ENCODE peak calls at places on chromosomes 1 and 21, in six cellular contexts. One of them, this sample, is unnamed.
A peak's percentile ranks its signal among the peaks of the same experiment; 100 is the strongest.

GRCh38 chr1:89911186-89911976 is 83.5 kb upstream of the ZNF326 start:
- DNase-seq in K562: no peak
- DNase-seq in right cardiac atrium: no peak
- DNase-seq in PC-3: no peak
- DNase-seq in Ammon's horn: no peak
- DNase-seq in activated naive CD4-positive, alpha-beta T cell treated with Interleukin-2 at 50 U/mL for 16 hours: no peak
- DNase-seq in this sample: no peak

GRCh38 chr1:44507490-44508396 is 102.7 kb downstream of the RNF220 start:
- DNase-seq in K562: no peak
- DNase-seq in right cardiac atrium: no peak
- DNase-seq in PC-3: no peak
- DNase-seq in Ammon's horn: peak; percentile 96
- DNase-seq in activated naive CD4-positive, alpha-beta T cell treated with Interleukin-2 at 50 U/mL for 16 hours: no peak
- DNase-seq in this sample: peak; percentile 97

GRCh38 chr1:54255026-54255425 is 55.1 kb downstream of the MRPL37 start:
- DNase-seq in K562: no peak
- DNase-seq in right cardiac atrium: no peak
- DNase-seq in PC-3: peak; percentile 33
- DNase-seq in Ammon's horn: no peak
- DNase-seq in activated naive CD4-positive, alpha-beta T cell treated with Interleukin-2 at 50 U/mL for 16 hours: no peak
- DNase-seq in this sample: no peak

GRCh38 chr1:62735491-62736171 is 47.4 kb upstream of the DOCK7 start:
- DNase-seq in K562: no peak
- DNase-seq in right cardiac atrium: no peak
- DNase-seq in PC-3: peak; percentile 57
- DNase-seq in Ammon's horn: no peak
- DNase-seq in activated naive CD4-positive, alpha-beta T cell treated with Interleukin-2 at 50 U/mL for 16 hours: no peak
- DNase-seq in this sample: no peak

GRCh38 chr1:206678490-206678889 is 6.2 kb upstream of the MAPKAPK2 start:
- DNase-seq in K562: no peak
- DNase-seq in right cardiac atrium: no peak
- DNase-seq in PC-3: no peak
- DNase-seq in Ammon's horn: no peak
- DNase-seq in activated naive CD4-positive, alpha-beta T cell treated with Interleukin-2 at 50 U/mL for 16 hours: no peak
- DNase-seq in this sample: no peak

GRCh38 chr1:216045400-216045799 is 377.8 kb downstream of the USH2A start:
- DNase-seq in K562: no peak
- DNase-seq in right cardiac atrium: no peak
- DNase-seq in PC-3: peak; percentile 45
- DNase-seq in Ammon's horn: no peak
- DNase-seq in activated naive CD4-positive, alpha-beta T cell treated with Interleukin-2 at 50 U/mL for 16 hours: no peak
- DNase-seq in this sample: no peak

GRCh38 chr21:41895643-41896493 is 16.7 kb upstream of the PRDM15 start:
- DNase-seq in K562: peak; percentile 67
- DNase-seq in right cardiac atrium: no peak
- DNase-seq in PC-3: no peak
- DNase-seq in Ammon's horn: no peak
- DNase-seq in activated naive CD4-positive, alpha-beta T cell treated with Interleukin-2 at 50 U/mL for 16 hours: peak; percentile 36
- DNase-seq in this sample: no peak

GRCh38 chr1:202643397-202644218 is 66.6 kb downstream of the SYT2 start:
- DNase-seq in K562: peak; percentile 33
- DNase-seq in right cardiac atrium: no peak
- DNase-seq in PC-3: no peak
- DNase-seq in Ammon's horn: no peak
- DNase-seq in activated naive CD4-positive, alpha-beta T cell treated with Interleukin-2 at 50 U/mL for 16 hours: peak; percentile 31
- DNase-seq in this sample: no peak

GRCh38 chr1:201215531-201216357 is 25.1 kb downstream of the IGFN1 start:
- DNase-seq in K562: no peak
- DNase-seq in right cardiac atrium: no peak
- DNase-seq in PC-3: no peak
- DNase-seq in Ammon's horn: no peak
- DNase-seq in activated naive CD4-positive, alpha-beta T cell treated with Interleukin-2 at 50 U/mL for 16 hours: no peak
- DNase-seq in this sample: no peak

This sample was measured in pons.